ENCODE peak calls at places on chromosomes 1 and 21, in eight cellular contexts. N is T-cell, L is HFFc6, U is NCI-H510A, S is T-helper 1 cell, Y is astrocyte of the spinal cord, R is Daoy, E is cerebellum. K is an unnamed sample.
A peak's percentile ranks its signal among the peaks of the same experiment; 100 is the strongest.

GRCh38 chr1:204889681-204890373 is 19.2 kb downstream of the NFASC start:
- DNase-seq in N (no peak), L (no peak), U (no peak), S (no peak), Y (no peak), R (peak; percentile 40), E (no peak), K (no peak)

GRCh38 chr1:9059944-9060744 is 9.3 kb downstream of the SLC2A5 start:
- DNase-seq in N (no peak), L (no peak), U (no peak), S (no peak), Y (no peak), R (no peak), E (no peak), K (no peak)

GRCh38 chr1:240149488-240150094 is 57.9 kb downstream of the FMN2 start:
- DNase-seq in N (no peak), L (peak; percentile 56), U (no peak), S (no peak), Y (peak; percentile 59), R (peak; percentile 17), E (peak; percentile 62), K (no peak)

GRCh38 chr1:21543598-21543997 is 34.4 kb downstream of the ALPL start:
- DNase-seq in N (no peak), L (no peak), U (no peak), S (no peak), Y (no peak), R (no peak), E (no peak), K (no peak)

GRCh38 chr1:2546515-2547209 is 9.5 kb upstream of the TNFRSF14 start:
- DNase-seq in N (peak; percentile 84), L (peak; percentile 72), U (peak; percentile 95), S (peak; percentile 84), Y (peak; percentile 70), R (peak; percentile 94), E (no peak), K (peak; percentile 85)

GRCh38 chr1:22252248-22252647 is 109.4 kb upstream of the WNT4 start:
- DNase-seq in N (no peak), L (no peak), U (peak; percentile 26), S (no peak), Y (no peak), R (no peak), E (no peak), K (no peak)

GRCh38 chr1:91750398-91750996 is 135.5 kb downstream of the TGFBR3 start:
- DNase-seq in N (no peak), L (no peak), U (no peak), S (no peak), Y (peak; percentile 32), R (no peak), E (no peak), K (no peak)

GRCh38 chr1:27143408-27143807 is 11.5 kb downstream of the SLC9A1 start:
- DNase-seq in N (no peak), L (no peak), U (no peak), S (no peak), Y (no peak), R (no peak), E (no peak), K (no peak)

GRCh38 chr21:45286671-45287437 is 841 bp downstream of the POFUT2 start:
- DNase-seq in N (no peak), L (no peak), U (no peak), S (no peak), Y (no peak), R (peak; percentile 13), E (no peak), K (peak; percentile 93)

GRCh38 chr1:29398431-29398830 is 162.1 kb downstream of the PTPRU start:
- DNase-seq in N (no peak), L (no peak), U (no peak), S (no peak), Y (peak; percentile 29), R (peak; percentile 73), E (no peak), K (no peak)

GRCh38 chr1:233294991-233295774 is at the start of gene PCNX2:
- DNase-seq in N (peak; percentile 49), L (peak; percentile 54), U (peak; percentile 46), S (peak; percentile 52), Y (peak; percentile 58), R (peak; percentile 85), E (peak; percentile 91), K (peak; percentile 68)

GRCh38 chr1:39104158-39105060 is 78.3 kb downstream of the NDUFS5 start:
- DNase-seq in N (no peak), L (no peak), U (peak; percentile 95), S (no peak), Y (no peak), R (peak; percentile 57), E (no peak), K (no peak)

GRCh38 chr1:45410850-45411509 is 70.7 kb upstream of the MUTYH start:
- DNase-seq in N (no peak), L (peak; percentile 3), U (no peak), S (no peak), Y (no peak), R (peak; percentile 28), E (no peak), K (no peak)

K was measured in ecto neural progenitor cell.